ENCODE peak calls at places on chromosomes 11 and 22, in five cellular contexts. Z is mammary epithelial cell, C is HCT116, R is GM12878, K is A673. H is an unnamed sample.

GRCh38 chr11:126121316-126121715 is 58.6 kb upstream of the CDON start:
- DNase-seq in Z (no peak), C (no peak), R (no peak), K (no peak), H (no peak)

GRCh38 chr22:50676211-50676636 is 3.6 kb downstream of the SHANK3 start:
- DNase-seq in Z (no peak), C (no peak), R (no peak), K (no peak), H (no peak)

GRCh38 chr22:19121631-19122142 is 525 bp downstream of the DGCR2 start:
- DNase-seq in Z (peak; percentile 54), C (no peak), R (no peak), K (peak; percentile 34), H (no peak)

GRCh38 chr11:94130589-94131362 is 2.1 kb downstream of the PANX1 start:
- DNase-seq in Z (peak; percentile 64), C (no peak), R (no peak), K (no peak), H (no peak)

GRCh38 chr11:65434667-65435179 is 12.1 kb downstream of the NEAT1 start:
- DNase-seq in Z (no peak), C (no peak), R (no peak), K (no peak), H (no peak)

GRCh38 chr22:47049078-47049609 is 286.7 kb downstream of the TBC1D22A start:
- DNase-seq in Z (no peak), C (no peak), R (no peak), K (no peak), H (no peak)

GRCh38 chr11:15472405-15472799 is 357.7 kb downstream of the INSC start:
- DNase-seq in Z (no peak), C (no peak), R (no peak), K (no peak), H (no peak)

GRCh38 chr22:47295226-47295901 is 532.9 kb downstream of the TBC1D22A start:
- DNase-seq in Z (no peak), C (no peak), R (no peak), K (no peak), H (no peak)

GRCh38 chr11:72575533-72576170 is 98.6 kb downstream of the PDE2A start:
- DNase-seq in Z (no peak), C (no peak), R (no peak), K (no peak), H (no peak)

GRCh38 chr22:38257170-38257569 is 15.6 kb downstream of the TMEM184B start:
- DNase-seq in Z (no peak), C (no peak), R (no peak), K (no peak), H (no peak)

GRCh38 chr11:116511684-116512083 is 261.1 kb downstream of the BUD13 start:
- DNase-seq in Z (no peak), C (no peak), R (no peak), K (no peak), H (no peak)

GRCh38 chr22:47367107-47367690 is 604.7 kb downstream of the TBC1D22A start:
- DNase-seq in Z (no peak), C (no peak), R (no peak), K (no peak), H (no peak)

GRCh38 chr11:44609028-44609782 is 43.7 kb downstream of the CD82 start:
- DNase-seq in Z (no peak), C (no peak), R (peak; percentile 92), K (no peak), H (no peak)

GRCh38 chr11:13008625-13009475 is at the start of gene RASSF10:
- DNase-seq in Z (peak; percentile 91), C (no peak), R (no peak), K (peak; percentile 47), H (no peak)

GRCh38 chr11:109677876-109678275 is 255.9 kb downstream of the C11orf87 start:
- DNase-seq in Z (no peak), C (no peak), R (no peak), K (no peak), H (no peak)

GRCh38 chr11:8006349-8006977 is 19.3 kb downstream of the EIF3F start:
- DNase-seq in Z (peak; percentile 53), C (peak; percentile 54), R (peak; percentile 7), K (peak; percentile 62), H (no peak)

GRCh38 chr22:46580940-46581579 is 39.1 kb upstream of the GRAMD4 start:
- DNase-seq in Z (no peak), C (no peak), R (no peak), K (peak; percentile 90), H (no peak)

GRCh38 chr11:128022007-128022368 is 565.4 kb downstream of the ETS1 start:
- DNase-seq in Z (peak; percentile 51), C (no peak), R (no peak), K (no peak), H (no peak)

GRCh38 chr11:74025467-74026166 is 16.7 kb upstream of the UCP3 start:
- DNase-seq in Z (peak; percentile 64), C (no peak), R (no peak), K (no peak), H (peak; percentile 17)

GRCh38 chr22:37172266-37173245 is 15.5 kb downstream of the C1QTNF6 start:
- DNase-seq in Z (no peak), C (no peak), R (no peak), K (no peak), H (no peak)

GRCh38 chr11:93100211-93100610 is 97.6 kb downstream of the SLC36A4 start:
- DNase-seq in Z (peak; percentile 52), C (no peak), R (no peak), K (no peak), H (no peak)

GRCh38 chr11:115324569-115325432 is 179.4 kb downstream of the CADM1 start:
- DNase-seq in Z (peak; percentile 50), C (no peak), R (peak; percentile 13), K (peak; percentile 77), H (peak; percentile 23)

GRCh38 chr22:36201630-36202312 is at the start of gene APOL4:
- DNase-seq in Z (no peak), C (no peak), R (no peak), K (peak; percentile 42), H (no peak)

GRCh38 chr11:114463999-114464398 is 24.7 kb downstream of the REXO2 start:
- DNase-seq in Z (no peak), C (no peak), R (no peak), K (no peak), H (no peak)

GRCh38 chr11:128335729-128336128 is 251.6 kb downstream of the ETS1 start:
- DNase-seq in Z (no peak), C (no peak), R (no peak), K (no peak), H (no peak)

GRCh38 chr11:30889116-30889765 is 303.1 kb upstream of the MPPED2 start:
- DNase-seq in Z (no peak), C (no peak), R (no peak), K (peak; percentile 40), H (no peak)

GRCh38 chr22:49963647-49964026 is 3.1 kb downstream of the PIM3 start:
- DNase-seq in Z (no peak), C (no peak), R (no peak), K (no peak), H (no peak)

DNA sequence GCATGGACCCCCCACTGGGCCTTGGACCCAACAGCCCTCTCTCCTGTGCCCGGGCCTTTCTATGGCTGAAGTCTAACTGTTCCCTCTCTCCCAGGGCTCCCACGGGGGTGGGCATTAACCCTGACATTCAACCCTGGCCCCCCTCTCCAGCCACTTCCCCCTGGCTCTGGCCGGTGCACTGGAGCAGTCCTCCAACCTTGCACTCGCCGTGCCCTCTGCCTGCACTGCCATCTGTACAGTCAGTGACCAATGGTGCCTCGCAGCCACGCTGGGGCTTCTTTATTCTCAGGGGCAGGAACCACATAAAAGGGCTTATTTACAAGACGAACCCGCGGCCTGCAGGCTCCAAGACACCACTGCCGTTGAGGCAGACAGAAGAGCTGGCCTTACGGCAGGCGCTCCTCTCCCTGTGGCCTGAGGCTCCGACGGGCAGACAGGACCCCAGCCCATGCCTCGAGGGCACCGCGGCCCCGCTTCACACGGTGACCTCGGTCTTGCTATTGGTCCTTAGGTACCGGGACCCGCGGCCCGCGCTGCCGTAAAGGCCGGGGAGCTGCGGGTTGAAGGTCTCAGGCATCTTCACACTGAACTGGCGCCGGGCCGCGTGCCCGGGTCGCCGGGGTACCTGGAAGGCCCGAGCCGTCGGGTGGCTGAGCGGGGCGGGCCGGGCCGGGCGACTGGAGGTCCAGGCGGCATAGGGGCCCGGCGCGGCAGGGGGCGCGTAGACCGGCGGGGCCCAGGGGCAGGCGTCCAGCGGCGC is 5.4 kb downstream of the SHISA8 start:
- DNase-seq in Z (no peak), C (no peak), R (no peak), K (no peak), H (no peak)
- TF ChIP-seq EZH2 in Z (no peak), C (no peak), R (no peak), K (no peak), H (peak; percentile 52)

DNA sequence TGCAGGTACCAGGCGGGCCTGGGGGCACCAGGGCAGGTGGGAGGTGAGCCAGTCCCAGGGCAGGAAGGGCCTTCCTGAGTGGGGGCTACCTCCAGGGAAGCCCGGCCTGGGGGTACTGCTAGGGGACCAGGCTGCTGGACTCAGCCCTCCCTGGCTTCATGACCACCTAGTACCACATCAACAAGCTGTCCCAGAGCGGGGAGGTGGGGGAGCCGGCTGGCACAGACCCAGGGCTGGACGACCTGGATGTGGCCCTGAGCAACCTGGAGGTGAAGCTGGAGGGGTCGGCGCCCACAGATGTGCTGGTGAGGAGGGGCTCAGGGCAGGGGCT is 6.7 kb downstream of the TRPT1 start:
- DNase-seq in Z (no peak), C (no peak), R (no peak), K (no peak), H (no peak)
- H3K36me3 ChIP-seq in Z (no peaks in the 10 kb centered on the region), C (peaks cover 6% of the 10 kb centered on the region), R (peaks cover 30% of the 10 kb centered on the region), K (peaks cover 48% of the 10 kb centered on the region), H (peaks cover 6% of the 10 kb centered on the region)

GRCh38 chr22:43110927-43111623 is 525 bp downstream of the BIK start:
- DNase-seq in Z (peak; percentile 33), C (no peak), R (no peak), K (no peak), H (no peak)

GRCh38 chr22:43109511-43109910 is 1.0 kb upstream of the BIK start:
- DNase-seq in Z (no peak), C (no peak), R (no peak), K (no peak), H (no peak)

GRCh38 chr22:43109921-43110443 is 568 bp upstream of the BIK start:
- DNase-seq in Z (no peak), C (no peak), R (no peak), K (no peak), H (no peak)

GRCh38 chr22:43113516-43114251 is 3.1 kb downstream of the BIK start:
- DNase-seq in Z (no peak), C (no peak), R (no peak), K (peak; percentile 83), H (no peak)

GRCh38 chr22:43110444-43110926 is at the start of gene BIK:
- DNase-seq in Z (peak; percentile 37), C (no peak), R (no peak), K (peak; percentile 35), H (no peak)
- TF ChIP-seq CTCF in Z (peak; percentile 33), C (no peak), R (peak; percentile 35), K (no peak), H (peak; percentile 61)

DNA sequence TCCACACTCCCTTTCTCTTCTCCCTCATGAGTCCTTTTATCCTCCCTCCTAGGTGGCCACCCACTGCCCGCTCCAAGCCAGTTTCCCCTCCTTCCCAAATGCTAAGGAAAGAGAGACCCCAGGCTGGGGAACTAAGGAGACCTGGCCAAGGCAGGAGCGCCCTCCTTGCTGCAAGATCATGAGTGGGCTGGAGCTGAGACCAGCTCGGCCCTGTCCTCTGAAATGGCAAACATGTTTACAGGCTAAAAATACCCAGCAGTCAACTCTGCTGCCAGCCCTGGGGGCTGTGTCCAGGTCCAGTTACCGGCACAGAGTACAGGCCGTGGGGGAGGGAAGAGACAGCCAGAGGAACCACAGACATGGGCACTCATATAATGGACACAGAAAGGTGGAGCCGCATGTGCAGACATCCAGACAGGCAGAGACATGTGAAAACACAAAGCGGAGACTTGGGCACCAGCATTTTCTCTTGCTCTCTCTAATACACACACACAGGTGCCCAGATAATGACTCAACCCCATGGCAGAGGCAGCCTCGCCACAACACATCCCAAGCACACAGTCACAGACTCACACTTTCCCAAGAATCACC is 1.2 kb upstream of the AHNAK start:
- DNase-seq in Z (peak; percentile 97), C (no peak), R (no peak), K (no peak), H (peak; percentile 98)
- TF ChIP-seq EZH2 in Z (no peak), C (no peak), R (no peak), K (no peak), H (no peak)

H was measured in keratinocyte.